ENCODE peak calls at places on chromosomes 5 and 9, in eight cellular contexts. A is NCI-H1930; T is neural crest cell; S is AG08395; I is IMR-90; P is CD4-positive, alpha-beta T cell; E is ACHN; D is stimulated activated CD4-positive, alpha-beta T cell treated with anti-CD3 and anti-CD28 coated beads, Interleukin-2, amount 100 ng/mL, for 24 hours. Z is an unnamed sample.

GRCh38 chr5:57102905-57103255 is 71.0 kb upstream of the GPBP1 start:
- DNase-seq in A (no peak), T (no peak), S (no peak), I (no peak), P (no peak), E (peak; percentile 6), D (no peak), Z (no peak)

GRCh38 chr5:132770476-132771159 is 6.4 kb downstream of the SEPTIN8 start:
- DNase-seq in A (no peak), T (no peak), S (peak; percentile 64), I (no peak), P (no peak), E (no peak), D (no peak), Z (peak; percentile 41)

GRCh38 chr9:125142560-125143376 is 560 bp downstream of the SCAI start:
- DNase-seq in A (no peak), T (peak; percentile 9), S (no peak), I (no peak), P (peak; percentile 4), E (no peak), D (peak; percentile 21), Z (no peak)

GRCh38 chr5:125612356-125613149 is 810.7 kb upstream of the GRAMD2B start:
- DNase-seq in A (peak; percentile 33), T (no peak), S (no peak), I (no peak), P (no peak), E (no peak), D (no peak), Z (peak; percentile 42)

GRCh38 chr9:61674882-61675281 is 485.0 kb downstream of the SPATA31A7 start:
- DNase-seq in A (no peak), T (no peak), S (no peak), I (no peak), P (no peak), E (no peak), D (no peak), Z (no peak)

GRCh38 chr9:122011818-122012498 is 81.2 kb downstream of the TTLL11 start:
- DNase-seq in A (no peak), T (no peak), S (no peak), I (no peak), P (no peak), E (no peak), D (no peak), Z (no peak)

GRCh38 chr5:81630721-81631120 is 120.2 kb downstream of the SSBP2 start:
- DNase-seq in A (no peak), T (no peak), S (no peak), I (no peak), P (no peak), E (no peak), D (no peak), Z (no peak)

GRCh38 chr5:141877478-141878185 is 578 bp downstream of the PCDH1 start:
- DNase-seq in A (no peak), T (no peak), S (no peak), I (no peak), P (peak; percentile 32), E (no peak), D (peak; percentile 46), Z (peak; percentile 57)

GRCh38 chr5:151081426-151082273 is 816 bp upstream of the TNIP1 start:
- DNase-seq in A (no peak), T (no peak), S (no peak), I (peak; percentile 72), P (no peak), E (peak; percentile 43), D (no peak), Z (no peak)

GRCh38 chr5:34866989-34867471 is 28.1 kb downstream of the TTC23L start:
- DNase-seq in A (no peak), T (no peak), S (no peak), I (no peak), P (no peak), E (no peak), D (no peak), Z (peak; percentile 2)

Z was measured in head of caudate nucleus.